ENCODE peak calls at places on chromosomes 6 and 20, in four cellular contexts. B is upper lobe of left lung, S is IMR-90, N is CD14-positive monocyte. J is an unnamed sample.

GRCh38 chr6:9540534-9541126 is 874.2 kb downstream of the TFAP2A start:
- DNase-seq in B (no peak), S (peak; percentile 67), N (no peak), J (no peak)

GRCh38 chr6:132730560-132730959 is 16.7 kb upstream of the VNN1 start:
- DNase-seq in B (no peak), S (peak; percentile 94), N (no peak), J (no peak)

GRCh38 chr6:63440057-63440456 is 120.3 kb upstream of the LGSN start:
- DNase-seq in B (no peak), S (no peak), N (no peak), J (peak; percentile 24)

GRCh38 chr6:81863123-81863522 is 110.6 kb upstream of the TENT5A start:
- DNase-seq in B (no peak), S (no peak), N (no peak), J (no peak)

GRCh38 chr20:56422131-56422823 is 10.2 kb downstream of the CASS4 start:
- DNase-seq in B (no peak), S (peak; percentile 88), N (no peak), J (peak; percentile 40)

GRCh38 chr6:134774244-134774643 is 175.7 kb downstream of the ALDH8A1 start:
- DNase-seq in B (no peak), S (peak; percentile 93), N (no peak), J (no peak)

GRCh38 chr20:667351-668034 is 8.1 kb downstream of the SCRT2 start:
- DNase-seq in B (peak; percentile 79), S (peak; percentile 34), N (peak; percentile 60), J (peak; percentile 70)

GRCh38 chr20:49838546-49838945 is 25.9 kb downstream of the SLC9A8 start:
- DNase-seq in B (no peak), S (no peak), N (no peak), J (no peak)

GRCh38 chr6:170516783-170517616 is 36.1 kb downstream of the PSMB1 start:
- DNase-seq in B (peak; percentile 36), S (peak; percentile 78), N (no peak), J (peak; percentile 35)

GRCh38 chr20:8661229-8662023 is 407.5 kb upstream of the PLCB4 start:
- DNase-seq in B (no peak), S (no peak), N (no peak), J (no peak)

GRCh38 chr20:3818155-3819151 is 1.9 kb upstream of the AP5S1 start:
- DNase-seq in B (no peak), S (peak; percentile 87), N (peak; percentile 75), J (peak; percentile 74)

DNA sequence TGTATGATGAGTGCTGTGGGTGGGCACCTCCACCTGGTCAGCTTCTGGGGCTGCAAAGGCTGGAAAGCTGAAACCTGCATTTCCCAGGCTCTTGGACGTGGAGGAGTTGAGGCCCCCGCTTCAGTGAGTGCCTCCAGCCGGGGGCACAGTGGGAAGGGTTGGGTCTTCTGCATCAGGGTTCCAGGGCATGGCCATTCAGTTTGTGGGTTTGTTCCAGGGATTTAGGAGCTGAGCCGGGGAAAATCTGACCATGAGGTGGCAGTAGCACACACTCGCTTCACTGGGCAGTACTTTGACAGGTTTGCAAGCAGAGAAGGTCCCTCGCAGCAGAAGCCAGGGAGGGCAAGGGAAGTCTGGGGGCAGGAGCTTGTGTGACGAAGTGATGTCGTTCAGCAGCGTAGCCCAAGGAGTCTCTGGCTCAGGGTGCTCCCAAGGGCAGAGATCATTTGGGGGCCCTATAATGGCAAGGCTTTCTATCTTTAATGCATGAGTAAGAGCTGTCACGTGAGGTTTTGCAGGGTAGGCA is 69.5 kb upstream of the SULF2 start:
- DNase-seq in B (no peak), S (peak; percentile 41), N (no peak), J (peak; percentile 81)
- TF ChIP-seq CTCF in B (no peak), S (peak; percentile 36), N (no peak), J (peak; percentile 84)

GRCh38 chr6:131182991-131183425 is 47.7 kb downstream of the AKAP7 start:
- DNase-seq in B (no peak), S (peak; percentile 56), N (no peak), J (peak; percentile 16)
- TF ChIP-seq CTCF in B (no peak), S (peak; percentile 65), N (peak; percentile 43), J (no peak)

GRCh38 chr6:104201557-104201956 is 658.2 kb downstream of the HACE1 start:
- DNase-seq in B (no peak), S (no peak), N (no peak), J (no peak)
- TF ChIP-seq CTCF in B (no peak), S (no peak), N (no peak), J (no peak)

DNA sequence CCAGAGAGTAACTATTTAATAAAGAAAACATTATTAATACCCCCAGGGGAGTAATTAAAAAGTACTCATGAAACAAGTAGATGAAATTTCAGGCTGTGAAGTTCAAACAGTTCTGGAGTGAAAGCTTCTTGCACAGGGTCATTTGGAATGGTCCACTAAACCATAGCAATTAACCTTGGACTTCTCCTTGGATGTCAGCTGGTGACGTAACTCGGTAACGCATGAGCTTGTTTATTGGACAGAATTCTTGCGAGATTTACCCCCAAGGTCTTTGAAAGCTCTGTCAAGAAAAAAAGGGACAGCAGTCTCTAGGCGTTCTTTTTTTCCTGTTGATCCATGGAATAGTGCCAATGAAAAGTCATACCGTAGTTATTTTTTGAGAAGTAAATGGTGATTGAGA is 2.2 kb downstream of the CD83 start:
- DNase-seq in B (no peak), S (no peak), N (no peak), J (no peak)
- TF ChIP-seq CTCF in B (no peak), S (no peak), N (no peak), J (no peak)

GRCh38 chr6:90098025-90098474 is 198.6 kb downstream of the BACH2 start:
- DNase-seq in B (no peak), S (peak; percentile 89), N (peak; percentile 57), J (no peak)
- TF ChIP-seq CTCF in B (peak; percentile 15), S (peak; percentile 59), N (no peak), J (peak; percentile 16)